ENCODE peak calls at places on chromosomes 6 and 20, in five cellular contexts. T is psoas muscle, Z is T-helper 17 cell, V is mucosa of descending colon, Q is GM23248. A is an unnamed sample. For H3K9me3, the result is how much of the 10 kb centered on the place peaks cover.

GRCh38 chr6:79168695-79168980 is 65.8 kb downstream of the HMGN3 start:
- DNase-seq in T (no peak), Z (no peak), V (no peak), Q (peak), A (no peak)

GRCh38 chr20:51482836-51483235 is 59.7 kb downstream of the NFATC2 start:
- DNase-seq in T (no peak), Z (no peak), V (no peak), Q (no peak), A (no peak)

GRCh38 chr20:21125072-21125848 is 622 bp upstream of the KIZ start:
- DNase-seq in T (peak), Z (no peak), V (peak), Q (peak), A (no peak)

GRCh38 chr6:70709826-70710225 is 42.1 kb downstream of the SMAP1 start:
- DNase-seq in T (no peak), Z (no peak), V (no peak), Q (peak), A (no peak)

GRCh38 chr6:142005044-142005443 is 127.7 kb upstream of the GJE1 start:
- DNase-seq in T (no peak), Z (no peak), V (no peak), Q (no peak), A (no peak)

GRCh38 chr20:25006431-25007167 is 14.0 kb upstream of the APMAP start:
- DNase-seq in T (peak), Z (no peak), V (no peak), Q (no peak), A (no peak)

GRCh38 chr6:43737272-43738081 is 32.5 kb upstream of the VEGFA start:
- DNase-seq in T (peak), Z (no peak), V (no peak), Q (no peak), A (no peak)

GRCh38 chr20:25318471-25319240 is 70.8 kb downstream of the PYGB start:
- DNase-seq in T (no peak), Z (no peak), V (peak), Q (no peak), A (no peak)

GRCh38 chr20:15584507-15584906 is 988.7 kb downstream of the KIF16B start:
- DNase-seq in T (no peak), Z (no peak), V (no peak), Q (no peak), A (no peak)

GRCh38 chr6:145809785-145810184 is 4.8 kb downstream of the FBXO30 start:
- DNase-seq in T (no peak), Z (no peak), V (no peak), Q (peak), A (no peak)

GRCh38 chr20:62381202-62381797 is 5.6 kb upstream of the RPS21 start:
- DNase-seq in T (no peak), Z (no peak), V (no peak), Q (peak), A (no peak)

GRCh38 chr20:42432485-42432884 is 757.2 kb downstream of the PTPRT start:
- DNase-seq in T (no peak), Z (no peak), V (no peak), Q (no peak), A (no peak)

GRCh38 chr6:54920628-54921027 is 74.1 kb downstream of the FAM83B start:
- DNase-seq in T (no peak), Z (no peak), V (no peak), Q (peak), A (no peak)

GRCh38 chr6:52545050-52545843 is 31.6 kb downstream of the TRAM2 start:
- DNase-seq in T (no peak), Z (no peak), V (no peak), Q (no peak), A (no peak)

GRCh38 chr6:15712813-15713212 is 50.0 kb upstream of the DTNBP1 start:
- DNase-seq in T (no peak), Z (no peak), V (no peak), Q (no peak), A (no peak)

GRCh38 chr6:47188588-47189021 is 121.1 kb downstream of the TNFRSF21 start:
- DNase-seq in T (no peak), Z (no peak), V (peak), Q (peak), A (peak)

GRCh38 chr6:130575557-130575956 is 209.7 kb downstream of the TMEM200A start:
- DNase-seq in T (no peak), Z (no peak), V (no peak), Q (no peak), A (no peak)

GRCh38 chr20:1965520-1966278 is 28.2 kb downstream of the PDYN start:
- DNase-seq in T (peak), Z (peak), V (peak), Q (peak), A (peak)

GRCh38 chr20:52190437-52191131 is 995 bp downstream of the ZFP64 start:
- DNase-seq in T (no peak), Z (no peak), V (no peak), Q (peak), A (no peak)

GRCh38 chr6:2944405-2945068 is 26.8 kb downstream of the SERPINB6 start:
- DNase-seq in T (no peak), Z (no peak), V (no peak), Q (no peak), A (no peak)

GRCh38 chr6:87742106-87742505 is 40.1 kb upstream of the AKIRIN2 start:
- DNase-seq in T (no peak), Z (peak), V (no peak), Q (no peak), A (no peak)

GRCh38 chr20:34222208-34222607 is 19.0 kb upstream of the ASIP start:
- DNase-seq in T (no peak), Z (no peak), V (no peak), Q (peak), A (no peak)

GRCh38 chr20:16942702-16943101 is 194.5 kb downstream of the OTOR start:
- DNase-seq in T (no peak), Z (no peak), V (no peak), Q (peak), A (no peak)

GRCh38 chr6:167697316-167697715 is 129.4 kb upstream of the AFDN start:
- DNase-seq in T (no peak), Z (no peak), V (no peak), Q (peak), A (no peak)

GRCh38 chr20:13384132-13384531 is 163.1 kb downstream of the ISM1 start:
- DNase-seq in T (no peak), Z (no peak), V (no peak), Q (no peak), A (no peak)

GRCh38 chr6:26556263-26557070 is 18.3 kb downstream of the HMGN4 start:
- DNase-seq in T (no peak), Z (no peak), V (no peak), Q (peak), A (no peak)

GRCh38 chr20:45283529-45284065 is 23.0 kb upstream of the RBPJL start:
- DNase-seq in T (no peak), Z (no peak), V (no peak), Q (peak), A (no peak)

GRCh38 chr6:161836643-161837448 is 563.0 kb upstream of the AGPAT4 start:
- DNase-seq in T (no peak), Z (no peak), V (no peak), Q (peak), A (no peak)

GRCh38 chr20:45842169-45842812 is 8.7 kb downstream of the SNX21 start:
- DNase-seq in T (no peak), Z (no peak), V (no peak), Q (peak), A (no peak)

GRCh38 chr6:30752164-30752927 is 8.0 kb upstream of the IER3 start:
- DNase-seq in T (peak), Z (no peak), V (peak), Q (peak), A (peak)

GRCh38 chr6:122495612-122496011 is 24.0 kb upstream of the SERINC1 start:
- DNase-seq in T (no peak), Z (no peak), V (no peak), Q (no peak), A (no peak)

GRCh38 chr6:122501475-122501874 is 29.9 kb upstream of the SERINC1 start:
- DNase-seq in T (no peak), Z (no peak), V (no peak), Q (no peak), A (no peak)
- H3K9me3 ChIP-seq in T (under half), Z (under half), V (under half), Q (under half), A (under half)

DNA sequence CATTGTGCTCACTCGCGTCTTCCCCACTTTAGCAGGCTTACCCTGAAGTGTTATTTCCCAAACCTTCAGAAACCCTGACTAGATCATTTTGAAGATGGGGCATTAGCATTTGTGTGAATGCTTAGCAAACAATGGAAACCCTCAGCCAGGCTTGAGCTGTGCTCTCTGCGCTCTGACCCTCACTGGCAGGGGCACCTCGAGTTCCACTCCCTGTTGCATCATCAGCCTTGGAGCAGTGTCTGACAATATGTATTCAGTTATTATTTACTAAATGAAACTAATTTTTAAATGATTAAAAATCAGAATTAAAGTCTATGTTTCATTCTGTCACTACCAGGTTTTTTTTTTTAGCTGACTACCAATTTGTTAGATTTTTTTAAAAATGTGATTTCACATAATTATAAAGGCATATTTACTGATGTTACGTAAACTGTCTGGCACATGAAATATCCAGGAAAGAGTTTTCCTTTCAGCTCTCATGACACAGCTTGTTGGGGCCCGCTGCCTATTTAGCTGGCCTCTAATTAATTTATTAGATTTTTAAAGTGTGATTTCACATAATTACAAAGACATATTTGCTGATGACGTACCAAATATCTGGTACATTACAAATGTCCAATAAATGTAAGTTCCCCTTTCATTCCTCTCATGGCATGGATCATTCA is 155.2 kb downstream of the PACRG start:
- DNase-seq in T (no peak), Z (no peak), V (no peak), Q (peak), A (no peak)
- H3K9me3 ChIP-seq in T (under half), Z (under half), V (under half), Q (under half), A (under half)

DNA sequence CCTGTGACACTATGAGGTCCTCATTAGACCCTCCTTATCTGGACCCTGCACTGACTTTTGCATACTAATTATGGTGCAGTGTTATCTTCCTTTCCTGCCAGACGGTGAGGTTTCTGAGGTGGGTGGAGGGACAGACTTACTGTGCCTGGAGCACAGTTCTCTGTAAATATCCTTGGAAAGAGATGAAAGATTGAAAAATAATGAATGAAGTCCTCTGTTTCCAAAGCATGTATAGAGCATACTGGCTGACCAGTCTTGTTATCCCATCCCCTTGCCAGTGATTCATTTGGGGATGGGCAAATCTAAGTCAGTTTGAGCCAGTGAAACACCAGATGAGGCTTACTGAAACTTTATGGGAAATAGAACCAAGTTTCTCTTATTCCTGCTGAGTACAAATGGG is 152.6 kb upstream of the HDDC2 start:
- DNase-seq in T (no peak), Z (no peak), V (no peak), Q (no peak), A (no peak)
- H3K9me3 ChIP-seq in T (under half), Z (under half), V (under half), Q (under half), A (under half)

DNA sequence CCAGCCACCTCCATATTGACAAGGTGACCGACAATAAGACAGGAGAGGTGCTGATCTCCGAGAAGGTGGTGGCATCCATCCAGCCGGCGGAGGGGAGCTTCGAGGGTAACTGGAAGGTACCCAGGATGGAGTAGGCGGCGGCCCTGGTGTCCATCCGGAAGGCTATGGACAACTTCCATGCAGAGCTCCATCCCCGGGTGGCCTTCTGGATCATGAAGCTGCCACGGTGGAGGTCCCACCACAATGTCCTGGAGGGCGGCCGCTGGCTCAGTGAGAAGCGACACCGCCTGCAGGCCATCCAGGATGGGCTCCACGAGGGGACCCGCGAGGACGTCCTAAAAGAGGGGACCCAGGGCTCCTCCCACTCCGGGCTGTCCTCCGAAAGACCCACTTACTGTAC is 17.0 kb downstream of the DEFB115 start:
- DNase-seq in T (no peak), Z (no peak), V (no peak), Q (no peak), A (no peak)
- H3K9me3 ChIP-seq in T (under half), Z (under half), V (half or more), Q (under half), A (under half)

GRCh38 chr20:58485326-58485725 is 29.9 kb downstream of the APCDD1L start:
- DNase-seq in T (no peak), Z (no peak), V (no peak), Q (no peak), A (no peak)

GRCh38 chr20:58483051-58483450 is 32.1 kb downstream of the APCDD1L start:
- DNase-seq in T (no peak), Z (no peak), V (no peak), Q (no peak), A (no peak)

GRCh38 chr20:58482416-58482815 is 32.8 kb downstream of the APCDD1L start:
- DNase-seq in T (no peak), Z (no peak), V (no peak), Q (peak), A (no peak)

GRCh38 chr20:58483470-58483869 is 31.7 kb downstream of the APCDD1L start:
- DNase-seq in T (no peak), Z (no peak), V (no peak), Q (no peak), A (no peak)

GRCh38 chr20:58486207-58486606 is 29.0 kb downstream of the APCDD1L start:
- DNase-seq in T (no peak), Z (no peak), V (no peak), Q (no peak), A (no peak)
- H3K9me3 ChIP-seq in T (under half), Z (under half), V (under half), Q (under half), A (under half)

GRCh38 chr6:100467144-100468012 is 2.7 kb upstream of the SIM1 start:
- DNase-seq in T (no peak), Z (no peak), V (no peak), Q (no peak), A (no peak)
- H3K9me3 ChIP-seq in T (under half), Z (under half), V (under half), Q (under half), A (under half)

DNA sequence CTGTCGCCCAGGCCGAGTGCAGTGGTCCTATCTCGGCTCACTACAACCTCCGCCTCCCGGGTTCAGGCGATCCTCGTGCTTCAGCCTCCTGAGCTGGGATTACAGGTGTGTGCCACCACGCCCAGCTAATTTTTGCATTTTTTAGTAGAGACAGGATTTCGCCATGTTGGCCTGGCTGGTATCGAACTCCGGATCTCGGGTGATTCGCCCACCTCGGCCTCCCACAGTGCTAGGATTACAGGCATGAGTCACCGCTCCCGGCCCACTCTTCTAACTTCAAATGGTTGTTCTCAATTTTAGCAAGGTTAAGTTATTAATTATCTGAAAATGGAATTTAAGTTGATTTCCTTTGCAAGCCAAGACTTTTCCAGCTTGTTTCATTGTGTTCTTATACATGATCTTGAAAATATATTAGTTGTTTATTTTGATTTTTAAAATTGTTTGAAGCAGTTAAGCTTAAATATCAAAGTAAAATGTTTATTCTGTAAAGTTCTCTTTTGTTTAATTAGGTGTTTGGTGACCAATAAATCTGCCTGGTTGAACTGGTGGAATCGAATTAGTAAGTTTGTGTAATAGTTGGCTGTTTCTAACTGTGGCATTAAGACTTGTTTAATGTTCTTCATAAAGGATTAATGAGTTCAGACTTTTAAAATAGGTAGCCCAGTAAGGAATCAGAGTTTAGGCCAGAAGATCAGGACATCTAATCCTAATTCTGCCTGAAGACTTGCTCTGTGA is 2.3 kb downstream of the PM20D2 start:
- DNase-seq in T (peak), Z (no peak), V (no peak), Q (peak), A (no peak)
- H3K9me3 ChIP-seq in T (under half), Z (under half), V (under half), Q (under half), A (under half)

GRCh38 chr6:134662077-134662476 is 287.8 kb downstream of the ALDH8A1 start:
- DNase-seq in T (no peak), Z (no peak), V (no peak), Q (no peak), A (no peak)
- H3K9me3 ChIP-seq in T (under half), Z (under half), V (under half), Q (under half), A (under half)